ENCODE peak calls at places on chromosomes 12 and 14, in seven cellular contexts. R, A, T, W, X, K and H are unnamed samples. For H3K4me1, H3K27me3 and H3K9me3, the result is how much of the 10 kb centered on the place peaks cover.

GRCh38 chr12:111777345-111778045 is 10.8 kb downstream of the ALDH2 start:
- DNase-seq in R (peak), A (peak), T (no peak), W (peak), X (no peak), K (no peak), H (no peak)

GRCh38 chr14:90837355-90837754 is 21.1 kb upstream of the TTC7B start:
- DNase-seq in R (no peak), A (no peak), T (peak), W (no peak), X (no peak), K (no peak), H (no peak)

GRCh38 chr12:95548056-95548538 is 3.2 kb downstream of the USP44 start:
- DNase-seq in R (peak), A (peak), T (no peak), W (peak), X (peak), K (no peak), H (no peak)

GRCh38 chr14:37587881-37588666 is 7.0 kb downstream of the FOXA1 start:
- DNase-seq in R (no peak), A (no peak), T (no peak), W (no peak), X (no peak), K (no peak), H (no peak)

GRCh38 chr12:41619705-41620104 is 431.6 kb downstream of the PDZRN4 start:
- DNase-seq in R (no peak), A (no peak), T (no peak), W (no peak), X (no peak), K (no peak), H (no peak)

GRCh38 chr14:65373011-65373670 is 39.4 kb upstream of the FUT8 start:
- DNase-seq in R (no peak), A (no peak), T (no peak), W (no peak), X (no peak), K (no peak), H (no peak)

GRCh38 chr14:93940437-93940836 is 13.3 kb downstream of the FAM181A start:
- DNase-seq in R (no peak), A (no peak), T (no peak), W (no peak), X (no peak), K (no peak), H (no peak)

GRCh38 chr12:75874456-75874855 is 157.1 kb downstream of the PHLDA1 start:
- DNase-seq in R (no peak), A (no peak), T (no peak), W (no peak), X (no peak), K (no peak), H (no peak)

GRCh38 chr12:21823581-21823980 is 49.1 kb upstream of the KCNJ8 start:
- DNase-seq in R (peak), A (no peak), T (no peak), W (peak), X (peak), K (no peak), H (no peak)

GRCh38 chr12:56158926-56159461 is 835 bp downstream of the MYL6 start:
- DNase-seq in R (peak), A (peak), T (peak), W (peak), X (peak), K (no peak), H (no peak)

GRCh38 chr12:109214131-109214530 is 95.0 kb downstream of the FOXN4 start:
- DNase-seq in R (no peak), A (no peak), T (no peak), W (no peak), X (no peak), K (no peak), H (no peak)

GRCh38 chr14:61461808-61462275 is 140.5 kb downstream of the PRKCH start:
- DNase-seq in R (no peak), A (no peak), T (peak), W (no peak), X (no peak), K (no peak), H (peak)

GRCh38 chr12:30329281-30329680 is 366.4 kb downstream of the IPO8 start:
- DNase-seq in R (no peak), A (no peak), T (no peak), W (no peak), X (no peak), K (no peak), H (no peak)

GRCh38 chr12:42961395-42961794 is 371.8 kb upstream of the PRICKLE1 start:
- DNase-seq in R (no peak), A (no peak), T (peak), W (no peak), X (no peak), K (peak), H (no peak)

GRCh38 chr14:54565236-54566151 is 1.4 kb upstream of the SAMD4A start:
- DNase-seq in R (peak), A (peak), T (peak), W (peak), X (peak), K (no peak), H (peak)

DNA sequence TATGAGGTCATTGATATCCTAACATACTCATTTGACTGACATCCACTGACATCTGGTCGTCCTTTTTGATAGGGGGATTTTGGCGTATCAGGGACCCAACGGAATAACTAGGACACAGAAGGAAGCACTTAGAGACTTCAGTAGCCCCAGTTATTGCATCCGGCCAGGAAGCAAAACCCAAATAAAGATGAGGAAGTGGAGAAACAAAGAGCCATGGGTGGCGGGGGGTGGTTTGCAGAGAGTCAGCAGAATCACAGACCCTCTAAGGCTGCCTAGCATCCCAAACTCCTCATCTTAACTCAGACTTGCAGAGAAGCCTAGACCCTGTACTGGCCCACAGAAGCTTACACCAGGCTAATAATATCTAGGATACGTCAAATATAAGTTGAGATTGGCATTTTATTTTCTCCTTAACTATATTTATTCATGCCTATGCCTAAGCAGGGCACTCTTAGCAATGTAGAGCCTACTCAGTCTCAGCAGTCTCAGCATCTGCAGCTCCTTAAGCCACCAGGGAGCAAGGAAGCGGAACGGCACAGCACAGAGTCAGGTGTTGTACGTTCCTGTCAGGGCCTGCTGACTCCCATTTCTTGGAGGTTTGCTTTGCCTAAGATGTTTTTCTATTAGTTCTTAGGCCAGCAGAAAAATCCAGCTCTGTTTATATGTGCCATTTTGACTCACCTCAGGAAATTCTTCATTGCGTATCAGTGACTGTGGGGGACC is 45.1 kb downstream of the KCNA1 start:
- DNase-seq in R (no peak), A (no peak), T (no peak), W (no peak), X (no peak), K (no peak), H (no peak)
- H3K4me1 ChIP-seq in R (under half), A (under half), T (under half), W (under half), X (under half), K (under half), H (under half)

DNA sequence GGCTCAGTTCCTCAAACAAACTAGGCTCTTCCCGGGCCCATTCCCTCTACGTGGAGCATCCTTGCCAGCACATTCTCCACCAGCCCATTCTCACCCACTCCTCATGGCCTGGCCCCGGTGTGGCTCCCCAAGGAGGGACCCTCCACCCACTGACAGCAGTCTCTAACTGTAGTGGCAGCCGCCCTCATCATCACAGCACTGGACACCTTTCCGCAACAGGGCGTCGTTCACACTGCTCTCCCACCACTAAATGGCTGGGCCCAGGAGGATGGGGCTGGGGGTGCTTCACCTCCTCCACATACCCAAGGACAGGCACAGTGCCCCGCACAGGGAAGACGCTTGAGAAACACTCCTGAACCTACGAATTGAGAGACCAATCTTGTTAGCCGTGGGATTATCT is 123.0 kb downstream of the RIMBP2 start:
- DNase-seq in R (no peak), A (no peak), T (no peak), W (no peak), X (no peak), K (no peak), H (no peak)
- H3K27me3 ChIP-seq in R (under half), A (under half), T (under half), W (under half), X (half or more), K (under half), H (under half)

GRCh38 chr12:132966676-132967415 is 10.7 kb upstream of the ZNF605 start:
- DNase-seq in R (no peak), A (no peak), T (no peak), W (no peak), X (no peak), K (no peak), H (no peak)

GRCh38 chr12:132967736-132968135 is 11.6 kb upstream of the ZNF605 start:
- DNase-seq in R (no peak), A (no peak), T (no peak), W (no peak), X (no peak), K (no peak), H (no peak)

DNA sequence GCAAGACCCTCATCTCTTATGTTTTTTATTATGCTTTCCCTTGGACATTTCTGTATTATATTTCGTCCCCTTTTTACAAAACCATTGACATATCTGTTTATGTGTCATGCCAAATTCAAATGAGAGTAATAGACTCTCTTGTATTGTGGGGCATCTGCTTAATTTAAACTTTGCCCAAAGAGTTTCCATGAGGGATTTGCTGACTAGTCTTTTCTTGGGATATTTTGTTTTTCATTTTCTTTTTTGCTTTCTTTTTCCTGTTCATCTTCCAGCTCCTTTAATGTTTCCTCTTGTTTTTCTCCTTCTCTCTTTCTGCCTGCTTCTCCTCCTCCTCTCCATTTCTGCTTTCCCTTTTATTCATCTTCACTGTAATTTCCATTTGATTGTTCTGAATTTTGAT is 13.8 kb upstream of the ZNF26 start:
- DNase-seq in R (no peak), A (no peak), T (no peak), W (no peak), X (no peak), K (no peak), H (no peak)
- H3K9me3 ChIP-seq in R (under half), A (under half), T (under half), W (under half), X (under half), K (under half), H (under half)

DNA sequence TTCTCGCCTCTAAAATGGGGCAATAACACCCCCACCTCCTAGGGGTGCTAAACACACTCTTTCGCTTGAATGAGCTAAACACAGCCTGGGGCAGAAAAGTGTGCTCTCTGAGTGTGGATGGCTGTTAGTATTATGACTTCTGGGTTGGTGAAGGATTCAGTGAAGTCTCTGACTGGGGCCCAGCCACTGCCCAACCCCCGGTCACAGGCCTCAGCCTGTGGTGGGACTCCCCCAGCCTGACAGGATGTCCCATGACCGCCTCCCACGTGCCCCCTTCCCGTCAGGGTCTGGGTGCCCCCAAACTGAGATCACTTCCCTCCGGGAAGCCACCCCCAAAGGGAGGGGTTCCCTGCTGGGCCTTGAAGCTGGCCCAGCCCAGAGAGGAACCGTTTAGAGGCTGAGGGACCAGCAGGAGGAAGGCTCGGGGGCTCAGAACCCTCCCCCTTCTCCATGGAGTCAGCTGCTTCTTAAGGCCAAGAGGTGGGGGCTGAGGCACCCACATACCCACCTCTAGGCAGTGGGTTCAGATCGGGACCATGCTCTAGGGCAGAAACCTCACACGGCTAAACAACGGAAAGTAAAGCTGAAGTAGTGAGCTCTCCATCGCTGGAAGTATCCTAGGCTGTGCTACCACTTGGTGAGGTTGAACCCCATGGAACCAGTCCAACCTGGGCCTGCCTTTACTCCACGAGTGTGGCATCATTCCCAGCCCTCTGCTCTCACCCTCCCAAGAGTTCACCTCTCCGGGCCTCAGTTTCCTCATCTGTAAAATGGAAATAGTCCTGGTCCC is 13.8 kb downstream of the DTX1 start:
- DNase-seq in R (peak), A (no peak), T (no peak), W (peak), X (peak), K (no peak), H (no peak)
- H3K4me1 ChIP-seq in R (under half), A (under half), T (under half), W (under half), X (under half), K (under half), H (under half)

GRCh38 chr12:131092911-131093901 is 139.5 kb downstream of the ADGRD1 start:
- DNase-seq in R (peak), A (no peak), T (no peak), W (peak), X (no peak), K (no peak), H (no peak)

GRCh38 chr12:131091413-131091975 is 137.8 kb downstream of the ADGRD1 start:
- DNase-seq in R (peak), A (no peak), T (no peak), W (peak), X (no peak), K (no peak), H (no peak)

GRCh38 chr12:131090254-131091210 is 136.8 kb downstream of the ADGRD1 start:
- DNase-seq in R (peak), A (no peak), T (no peak), W (no peak), X (no peak), K (no peak), H (no peak)

GRCh38 chr12:131093971-131094830 is 140.5 kb downstream of the ADGRD1 start:
- DNase-seq in R (peak), A (no peak), T (no peak), W (peak), X (no peak), K (no peak), H (no peak)

GRCh38 chr12:131091976-131092691 is 138.4 kb downstream of the ADGRD1 start:
- DNase-seq in R (peak), A (no peak), T (no peak), W (peak), X (no peak), K (no peak), H (no peak)
- H3K27me3 ChIP-seq in R (under half), A (under half), T (under half), W (under half), X (under half), K (under half), H (under half)

GRCh38 chr14:87088588-87088987 is 904.4 kb downstream of the GALC start:
- DNase-seq in R (no peak), A (no peak), T (no peak), W (no peak), X (no peak), K (no peak), H (no peak)
- H3K9me3 ChIP-seq in R (under half), A (under half), T (under half), W (under half), X (under half), K (under half), H (under half)

GRCh38 chr12:53496752-53497032 is 2.6 kb downstream of the MAP3K12 start:
- DNase-seq in R (no peak), A (no peak), T (no peak), W (no peak), X (no peak), K (no peak), H (no peak)

GRCh38 chr12:53499261-53500118 is at the start of gene MAP3K12:
- DNase-seq in R (peak), A (peak), T (peak), W (peak), X (peak), K (no peak), H (peak)

GRCh38 chr12:53498235-53498630 is 1.0 kb downstream of the MAP3K12 start:
- DNase-seq in R (no peak), A (no peak), T (no peak), W (no peak), X (no peak), K (no peak), H (no peak)

GRCh38 chr12:53495903-53496751 is 3.1 kb downstream of the MAP3K12 start:
- DNase-seq in R (no peak), A (no peak), T (peak), W (peak), X (no peak), K (no peak), H (no peak)

GRCh38 chr12:53497461-53497860 is 1.8 kb downstream of the MAP3K12 start:
- DNase-seq in R (no peak), A (no peak), T (no peak), W (no peak), X (no peak), K (no peak), H (no peak)
- H3K4me1 ChIP-seq in R (half or more), A (half or more), T (under half), W (under half), X (half or more), K (under half), H (under half)

GRCh38 chr14:100159107-100159864 is at the start of gene DEGS2:
- DNase-seq in R (peak), A (peak), T (no peak), W (no peak), X (no peak), K (no peak), H (peak)

GRCh38 chr14:100155881-100156645 is 3.4 kb downstream of the DEGS2 start:
- DNase-seq in R (no peak), A (no peak), T (no peak), W (no peak), X (no peak), K (no peak), H (no peak)

GRCh38 chr14:100158566-100159106 is 809 bp downstream of the DEGS2 start:
- DNase-seq in R (no peak), A (no peak), T (no peak), W (no peak), X (no peak), K (no peak), H (no peak)

GRCh38 chr14:100155049-100155621 is 4.3 kb downstream of the DEGS2 start:
- DNase-seq in R (no peak), A (no peak), T (no peak), W (no peak), X (no peak), K (no peak), H (no peak)

GRCh38 chr14:100156776-100157175 is 2.7 kb downstream of the DEGS2 start:
- DNase-seq in R (no peak), A (no peak), T (no peak), W (no peak), X (no peak), K (no peak), H (no peak)
- H3K27me3 ChIP-seq in R (under half), A (under half), T (under half), W (under half), X (half or more), K (under half), H (under half)